ENCODE peak calls at places on chromosome 18, in four cellular contexts. Y is spleen, I is Peyer's patch, Z is IMR-90. V is an unnamed sample. For H3K36me3, the result is how much of the 10 kb centered on the place peaks cover.

GRCh38 chr18:7600036-7600435 is 32.9 kb downstream of the PTPRM start:
- DNase-seq in Y (no peak), I (no peak), Z (no peak), V (no peak)

GRCh38 chr18:28995319-28995718 is 818.4 kb upstream of the CDH2 start:
- DNase-seq in Y (no peak), I (no peak), Z (peak), V (no peak)

GRCh38 chr18:48688961-48689360 is 150.1 kb downstream of the CTIF start:
- DNase-seq in Y (no peak), I (no peak), Z (no peak), V (no peak)

GRCh38 chr18:4285525-4285924 is 169.6 kb downstream of the DLGAP1 start:
- DNase-seq in Y (no peak), I (no peak), Z (no peak), V (no peak)

GRCh38 chr18:2978626-2979025 is 34.3 kb downstream of the LPIN2 start:
- DNase-seq in Y (no peak), I (no peak), Z (peak), V (no peak)

GRCh38 chr18:59718108-59719057 is 21.2 kb upstream of the CCBE1 start:
- DNase-seq in Y (no peak), I (no peak), Z (peak), V (no peak)

GRCh38 chr18:79876497-79876896 is 75.0 kb downstream of the SLC66A2 start:
- DNase-seq in Y (peak), I (no peak), Z (no peak), V (no peak)

GRCh38 chr18:49682301-49683190 is 120.7 kb downstream of the LIPG start:
- DNase-seq in Y (no peak), I (no peak), Z (peak), V (no peak)

GRCh38 chr18:49723648-49724180 is 89.6 kb downstream of the ACAA2 start:
- DNase-seq in Y (no peak), I (no peak), Z (peak), V (peak)

GRCh38 chr18:47260924-47261701 is 9.7 kb upstream of the SKOR2 start:
- DNase-seq in Y (no peak), I (no peak), Z (no peak), V (no peak)

GRCh38 chr18:61531182-61531581 is 198.0 kb downstream of the CDH20 start:
- DNase-seq in Y (no peak), I (no peak), Z (no peak), V (no peak)

GRCh38 chr18:31609886-31610646 is 18.4 kb downstream of the TTR start:
- DNase-seq in Y (no peak), I (no peak), Z (no peak), V (no peak)

GRCh38 chr18:77068321-77068841 is 64.2 kb downstream of the MBP start:
- DNase-seq in Y (peak), I (peak), Z (peak), V (peak)

GRCh38 chr18:3603460-3604259 is 153.7 kb downstream of the TGIF1 start:
- DNase-seq in Y (peak), I (no peak), Z (peak), V (no peak)

GRCh38 chr18:59376351-59376935 is 17.4 kb upstream of the LMAN1 start:
- DNase-seq in Y (no peak), I (no peak), Z (no peak), V (no peak)

GRCh38 chr18:13888317-13888716 is 27.0 kb downstream of the MC2R start:
- DNase-seq in Y (no peak), I (no peak), Z (no peak), V (no peak)

GRCh38 chr18:13889661-13890060 is 25.7 kb downstream of the MC2R start:
- DNase-seq in Y (no peak), I (no peak), Z (no peak), V (no peak)

GRCh38 chr18:13893418-13893760 is 21.9 kb downstream of the MC2R start:
- DNase-seq in Y (no peak), I (no peak), Z (no peak), V (peak)

GRCh38 chr18:13892098-13892497 is 23.2 kb downstream of the MC2R start:
- DNase-seq in Y (no peak), I (no peak), Z (no peak), V (peak)

DNA sequence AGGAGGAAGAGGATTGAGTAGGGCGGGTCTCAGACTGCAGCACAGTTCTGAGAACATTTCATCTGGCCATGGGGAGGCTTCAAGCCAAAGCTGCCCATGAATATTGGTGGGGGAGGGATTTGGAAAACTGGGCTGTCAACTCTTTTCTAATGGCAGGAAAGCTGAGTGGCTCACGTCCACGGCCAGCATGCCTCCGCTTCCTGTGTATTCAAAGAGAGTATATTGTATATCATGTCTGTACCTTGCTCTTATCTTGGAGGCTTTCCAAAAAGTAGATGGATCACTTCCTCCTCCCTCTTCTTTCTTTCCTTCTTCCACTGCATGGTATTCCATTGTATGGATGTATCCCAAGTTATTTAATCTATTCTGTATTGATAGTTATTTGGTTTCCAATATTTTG is 24.4 kb downstream of the MC2R start:
- DNase-seq in Y (no peak), I (no peak), Z (no peak), V (no peak)
- TF ChIP-seq CTCF in Y (no peak), I (no peak), Z (no peak), V (no peak)

DNA sequence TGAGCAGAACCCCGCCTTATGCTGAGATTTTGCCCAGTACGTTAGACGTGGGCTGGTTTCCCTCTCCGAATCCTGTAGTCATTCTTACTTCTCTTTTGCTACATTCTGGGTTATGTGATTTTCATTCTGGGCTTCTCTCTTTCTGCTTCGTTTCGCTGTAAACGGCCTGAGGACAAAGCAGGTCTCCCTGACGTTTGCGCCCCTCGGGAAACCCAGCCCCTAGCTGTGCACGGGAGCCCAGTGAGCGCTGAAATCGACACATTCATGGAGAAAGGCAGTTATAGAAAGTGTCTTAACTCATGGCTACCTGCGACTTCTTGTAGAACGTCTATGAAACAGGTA is 22.7 kb upstream of the MC5R start:
- DNase-seq in Y (no peak), I (no peak), Z (no peak), V (no peak)
- H3K4me3 ChIP-seq in Y (peak), I (no peak), Z (peak), V (no peak)

GRCh38 chr18:671405-671804 is 14.0 kb downstream of the TYMS start:
- DNase-seq in Y (no peak), I (no peak), Z (no peak), V (no peak)

GRCh38 chr18:669077-669476 is 11.6 kb downstream of the TYMS start:
- DNase-seq in Y (no peak), I (no peak), Z (no peak), V (no peak)

GRCh38 chr18:673317-673716 is 15.9 kb downstream of the TYMS start:
- DNase-seq in Y (no peak), I (no peak), Z (no peak), V (no peak)

GRCh38 chr18:668263-668662 is 10.8 kb downstream of the TYMS start:
- DNase-seq in Y (no peak), I (no peak), Z (no peak), V (no peak)

GRCh38 chr18:670456-670996 is 13.1 kb downstream of the TYMS start:
- DNase-seq in Y (no peak), I (no peak), Z (no peak), V (no peak)
- H3K36me3 ChIP-seq in Y (under half), I (under half), Z (under half), V (under half)

DNA sequence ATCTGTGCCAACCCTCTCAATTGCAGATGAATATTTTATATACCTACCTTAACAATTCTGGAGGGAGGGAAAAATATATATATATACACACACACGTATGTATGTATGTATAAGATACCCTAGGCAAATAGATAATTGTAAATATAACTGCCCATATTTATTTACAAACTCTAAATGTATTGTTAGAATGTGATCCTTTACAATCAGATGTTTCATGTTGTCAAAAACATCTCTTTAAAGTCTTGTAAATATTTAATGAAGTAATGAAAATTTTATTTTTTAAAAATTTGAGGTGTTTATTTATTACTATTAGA is 11.6 kb downstream of the ANKRD12 start:
- DNase-seq in Y (no peak), I (no peak), Z (no peak), V (no peak)
- TF ChIP-seq CTCF in Y (peak), I (no peak), Z (no peak), V (no peak)